ENCODE peak calls at places on chromosome 17, in six cellular contexts. Z is stimulated activated CD8-positive, alpha-beta memory T cell treated with anti-CD3 and anti-CD28 coated beads, Interleukin-4, amount 100 ng/mL, for 24 hours; C is hypothalamus; L is occipital lobe; I is EL; W is AG09319. X is an unnamed sample.

GRCh38 chr17:71024172-71024571 is 854.8 kb downstream of the KCNJ2 start:
- DNase-seq in Z (no peak), C (no peak), L (no peak), I (no peak), W (no peak), X (no peak)

GRCh38 chr17:75524971-75525805 is at the start of gene LLGL2:
- DNase-seq in Z (peak), C (peak), L (no peak), I (peak), W (no peak), X (no peak)

GRCh38 chr17:9792181-9792840 is 919 bp upstream of the DHRS7C start:
- DNase-seq in Z (no peak), C (no peak), L (no peak), I (no peak), W (no peak), X (no peak)

GRCh38 chr17:56274491-56274890 is 121.2 kb downstream of the ANKFN1 start:
- DNase-seq in Z (no peak), C (no peak), L (no peak), I (no peak), W (no peak), X (no peak)

GRCh38 chr17:44987194-44987882 is 19.2 kb upstream of the C1QL1 start:
- DNase-seq in Z (no peak), C (no peak), L (no peak), I (no peak), W (no peak), X (no peak)

GRCh38 chr17:66518677-66519076 is 216.3 kb downstream of the PRKCA start:
- DNase-seq in Z (no peak), C (no peak), L (no peak), I (no peak), W (no peak), X (no peak)

GRCh38 chr17:27956601-27957445 is 63.7 kb upstream of the LYRM9 start:
- DNase-seq in Z (no peak), C (no peak), L (peak), I (no peak), W (no peak), X (no peak)

GRCh38 chr17:10305336-10306096 is 67.3 kb downstream of the MYH13 start:
- DNase-seq in Z (no peak), C (no peak), L (no peak), I (no peak), W (no peak), X (no peak)

GRCh38 chr17:28334666-28335200 is 539 bp downstream of the IFT20 start:
- DNase-seq in Z (no peak), C (no peak), L (no peak), I (no peak), W (no peak), X (no peak)

GRCh38 chr17:37787055-37787720 is 42.3 kb upstream of the HNF1B start:
- DNase-seq in Z (no peak), C (peak), L (no peak), I (peak), W (peak), X (no peak)

GRCh38 chr17:80596760-80597608 is 52.3 kb downstream of the RPTOR start:
- DNase-seq in Z (no peak), C (no peak), L (no peak), I (peak), W (no peak), X (no peak)

GRCh38 chr17:83195330-83196087 is 116.1 kb downstream of the METRNL start:
- DNase-seq in Z (no peak), C (no peak), L (no peak), I (peak), W (peak), X (no peak)

GRCh38 chr17:8151120-8151640 is 1.0 kb downstream of the PER1 start:
- DNase-seq in Z (peak), C (peak), L (peak), I (peak), W (peak), X (peak)

GRCh38 chr17:8968503-8968902 is 3.0 kb upstream of the PIK3R5 start:
- DNase-seq in Z (no peak), C (no peak), L (no peak), I (no peak), W (no peak), X (no peak)

GRCh38 chr17:6162216-6162615 is 92.0 kb downstream of the WSCD1 start:
- DNase-seq in Z (no peak), C (no peak), L (no peak), I (no peak), W (no peak), X (no peak)

GRCh38 chr17:83055911-83056582 is 23.4 kb upstream of the METRNL start:
- DNase-seq in Z (no peak), C (no peak), L (no peak), I (peak), W (no peak), X (peak)

GRCh38 chr17:43211480-43212402 is at the start of gene TMEM106A:
- DNase-seq in Z (peak), C (peak), L (peak), I (peak), W (peak), X (peak)

GRCh38 chr17:64296246-64296645 is 33.2 kb upstream of the TEX2 start:
- DNase-seq in Z (no peak), C (no peak), L (no peak), I (no peak), W (no peak), X (no peak)

GRCh38 chr17:68205251-68205807 is 42.5 kb upstream of the AMZ2 start:
- DNase-seq in Z (peak), C (peak), L (peak), I (peak), W (peak), X (peak)

GRCh38 chr17:44775136-44775837 is 16.5 kb downstream of the ADAM11 start:
- DNase-seq in Z (peak), C (peak), L (peak), I (peak), W (peak), X (peak)